ENCODE peak calls at places on chromosome 4, in six cellular contexts. C, E, B, U, D and O are unnamed samples. For H3K4me1, the result is how much of the 10 kb centered on the place peaks cover.

GRCh38 chr4:39320381-39321115 is 45.6 kb downstream of the RFC1 start:
- DNase-seq in C (no peak), E (no peak), B (no peak), U (no peak), D (peak), O (no peak)

GRCh38 chr4:158636619-158637018 is 35.1 kb downstream of the C4orf46 start:
- DNase-seq in C (no peak), E (no peak), B (no peak), U (no peak), D (no peak), O (no peak)

GRCh38 chr4:3112979-3113469 is 38.5 kb downstream of the HTT start:
- DNase-seq in C (no peak), E (no peak), B (no peak), U (no peak), D (peak), O (no peak)

GRCh38 chr4:113884655-113885054 is 94.8 kb downstream of the ARSJ start:
- DNase-seq in C (no peak), E (no peak), B (no peak), U (no peak), D (no peak), O (no peak)

GRCh38 chr4:48175328-48175727 is 41.3 kb upstream of the TXK start:
- DNase-seq in C (no peak), E (no peak), B (no peak), U (no peak), D (no peak), O (no peak)

GRCh38 chr4:46934731-46935130 is 25.7 kb upstream of the COX7B2 start:
- DNase-seq in C (no peak), E (no peak), B (no peak), U (no peak), D (no peak), O (no peak)

GRCh38 chr4:75344915-75345314 is 169.3 kb downstream of the RCHY1 start:
- DNase-seq in C (no peak), E (no peak), B (no peak), U (no peak), D (peak), O (no peak)

GRCh38 chr4:6201580-6202091 is 1.3 kb upstream of the JAKMIP1 start:
- DNase-seq in C (no peak), E (peak), B (peak), U (no peak), D (no peak), O (no peak)

GRCh38 chr4:151218343-151218742 is 58.6 kb upstream of the PRSS48 start:
- DNase-seq in C (no peak), E (no peak), B (no peak), U (no peak), D (peak), O (no peak)

GRCh38 chr4:26583538-26583864 is 383 bp upstream of the TBC1D19 start:
- DNase-seq in C (no peak), E (no peak), B (no peak), U (no peak), D (peak), O (no peak)

GRCh38 chr4:13159041-13159620 is 325.0 kb downstream of the RAB28 start:
- DNase-seq in C (no peak), E (no peak), B (no peak), U (no peak), D (peak), O (no peak)

GRCh38 chr4:123477804-123478209 is 81.2 kb downstream of the SPRY1 start:
- DNase-seq in C (peak), E (peak), B (peak), U (no peak), D (peak), O (peak)

GRCh38 chr4:176883681-176884418 is 91.1 kb upstream of the VEGFC start:
- DNase-seq in C (no peak), E (no peak), B (no peak), U (no peak), D (peak), O (no peak)

GRCh38 chr4:166527500-166527899 is 654.5 kb downstream of the TLL1 start:
- DNase-seq in C (no peak), E (no peak), B (no peak), U (no peak), D (peak), O (no peak)

GRCh38 chr4:36394352-36394903 is 113.0 kb downstream of the DTHD1 start:
- DNase-seq in C (peak), E (no peak), B (no peak), U (no peak), D (no peak), O (no peak)

GRCh38 chr4:1898681-1899080 is 27.5 kb downstream of the NSD2 start:
- DNase-seq in C (no peak), E (peak), B (no peak), U (no peak), D (no peak), O (no peak)

GRCh38 chr4:157992038-157992706 is 180.7 kb downstream of the GASK1B start:
- DNase-seq in C (peak), E (peak), B (no peak), U (no peak), D (peak), O (no peak)

GRCh38 chr4:103754844-103755243 is 35.1 kb upstream of the TACR3 start:
- DNase-seq in C (no peak), E (no peak), B (no peak), U (no peak), D (peak), O (no peak)

GRCh38 chr4:95998311-95998710 is 158.4 kb downstream of the PDHA2 start:
- DNase-seq in C (no peak), E (no peak), B (no peak), U (no peak), D (no peak), O (no peak)

GRCh38 chr4:15010038-15010585 is 7.8 kb downstream of the CPEB2 start:
- DNase-seq in C (no peak), E (no peak), B (no peak), U (no peak), D (no peak), O (no peak)
- H3K4me1 ChIP-seq in C (under half), E (under half), B (under half), U (under half), D (under half), O (under half)

GRCh38 chr4:178712486-178712885 is 1270.2 kb upstream of the AGA start:
- DNase-seq in C (no peak), E (no peak), B (no peak), U (no peak), D (no peak), O (no peak)
- H3K4me1 ChIP-seq in C (under half), E (under half), B (under half), U (under half), D (under half), O (under half)

GRCh38 chr4:7863911-7864681 is 75.6 kb downstream of the AFAP1 start:
- DNase-seq in C (peak), E (peak), B (no peak), U (no peak), D (peak), O (no peak)

GRCh38 chr4:7867701-7868429 is 71.8 kb downstream of the AFAP1 start:
- DNase-seq in C (no peak), E (no peak), B (no peak), U (no peak), D (peak), O (no peak)

GRCh38 chr4:7864685-7865084 is 75.0 kb downstream of the AFAP1 start:
- DNase-seq in C (no peak), E (no peak), B (no peak), U (no peak), D (no peak), O (no peak)

GRCh38 chr4:7867191-7867590 is 72.5 kb downstream of the AFAP1 start:
- DNase-seq in C (no peak), E (no peak), B (no peak), U (no peak), D (no peak), O (no peak)

DNA sequence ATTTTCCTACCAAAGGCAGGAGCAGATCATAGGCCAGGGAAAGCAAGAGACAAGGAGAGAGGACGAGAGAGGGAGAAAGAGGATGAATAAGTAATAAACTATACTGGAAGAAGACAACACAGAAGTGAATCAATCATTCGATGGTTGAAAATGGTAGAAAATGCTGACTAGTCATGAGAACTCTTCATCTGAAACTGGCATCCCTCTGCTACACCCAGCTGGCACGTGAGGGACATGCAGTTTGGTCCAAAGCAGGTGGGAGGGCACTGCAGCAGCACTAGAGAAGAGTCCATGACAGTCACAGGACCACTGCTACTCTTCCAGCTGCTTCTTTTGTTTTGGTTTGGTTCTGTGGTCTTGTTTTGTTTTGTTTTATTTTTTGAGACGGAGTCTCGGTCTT is 74.1 kb downstream of the AFAP1 start:
- DNase-seq in C (peak), E (no peak), B (no peak), U (no peak), D (no peak), O (no peak)
- H3K4me1 ChIP-seq in C (under half), E (under half), B (under half), U (under half), D (under half), O (under half)

DNA sequence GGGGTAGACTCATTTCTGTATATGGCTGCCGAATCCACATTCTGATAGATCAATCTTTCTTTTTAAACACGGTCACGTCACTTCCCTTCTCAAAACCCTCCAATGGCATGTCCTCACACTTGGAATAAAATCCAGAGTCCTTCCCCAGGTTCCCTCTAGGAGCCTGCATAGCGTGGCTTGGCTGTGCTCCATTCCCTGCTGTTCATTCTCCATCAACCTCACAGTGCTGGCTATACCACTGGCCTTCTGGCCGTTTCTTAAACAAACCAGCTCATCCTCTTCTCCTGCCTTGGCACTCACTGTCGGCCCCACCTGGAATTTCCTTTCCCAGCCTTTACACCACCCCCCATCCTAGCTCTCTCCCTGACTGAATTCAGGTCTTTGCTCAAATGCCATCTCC is 77.1 kb downstream of the RBM47 start:
- DNase-seq in C (no peak), E (no peak), B (no peak), U (no peak), D (peak), O (no peak)
- H3K4me1 ChIP-seq in C (under half), E (under half), B (under half), U (under half), D (under half), O (under half)

DNA sequence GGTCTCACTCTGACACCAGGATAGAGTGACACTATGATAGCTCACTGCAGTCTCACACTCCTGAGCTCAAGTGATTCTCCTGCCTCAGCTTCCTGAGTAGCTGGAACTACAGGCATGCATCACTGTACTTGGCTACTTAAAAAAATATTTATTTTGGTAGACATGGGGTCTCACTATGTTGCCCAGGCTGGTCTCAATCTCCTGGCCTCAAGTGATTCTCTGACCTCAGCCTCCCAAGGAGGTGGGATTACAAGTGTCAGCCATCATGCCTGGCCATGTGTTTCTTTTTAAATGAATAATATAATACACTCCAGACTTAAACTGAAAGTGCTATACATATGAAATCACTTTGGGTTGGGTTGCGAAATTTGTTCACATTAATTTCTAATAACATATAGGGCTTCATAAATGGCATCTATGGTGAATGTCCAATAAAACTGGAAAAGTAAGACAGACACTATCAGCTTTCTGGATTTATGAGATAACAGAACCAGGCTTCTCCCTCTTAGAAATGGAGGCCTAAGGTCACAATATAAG is 48.0 kb downstream of the SEC24D start:
- DNase-seq in C (no peak), E (no peak), B (no peak), U (no peak), D (no peak), O (no peak)
- H3K4me1 ChIP-seq in C (under half), E (under half), B (under half), U (under half), D (under half), O (under half)

GRCh38 chr4:183111452-183111885 is 12.4 kb downstream of the WWC2 start:
- DNase-seq in C (no peak), E (no peak), B (no peak), U (no peak), D (no peak), O (no peak)
- H3K4me1 ChIP-seq in C (under half), E (under half), B (under half), U (under half), D (under half), O (under half)

GRCh38 chr4:185781555-185782215 is 30.3 kb downstream of the SORBS2 start:
- DNase-seq in C (no peak), E (no peak), B (no peak), U (no peak), D (no peak), O (no peak)

GRCh38 chr4:185787926-185788679 is 23.9 kb downstream of the SORBS2 start:
- DNase-seq in C (no peak), E (no peak), B (no peak), U (no peak), D (no peak), O (no peak)

GRCh38 chr4:185783574-185783973 is 28.4 kb downstream of the SORBS2 start:
- DNase-seq in C (no peak), E (no peak), B (no peak), U (no peak), D (no peak), O (no peak)

GRCh38 chr4:185782523-185782922 is 29.5 kb downstream of the SORBS2 start:
- DNase-seq in C (no peak), E (no peak), B (no peak), U (no peak), D (peak), O (no peak)

DNA sequence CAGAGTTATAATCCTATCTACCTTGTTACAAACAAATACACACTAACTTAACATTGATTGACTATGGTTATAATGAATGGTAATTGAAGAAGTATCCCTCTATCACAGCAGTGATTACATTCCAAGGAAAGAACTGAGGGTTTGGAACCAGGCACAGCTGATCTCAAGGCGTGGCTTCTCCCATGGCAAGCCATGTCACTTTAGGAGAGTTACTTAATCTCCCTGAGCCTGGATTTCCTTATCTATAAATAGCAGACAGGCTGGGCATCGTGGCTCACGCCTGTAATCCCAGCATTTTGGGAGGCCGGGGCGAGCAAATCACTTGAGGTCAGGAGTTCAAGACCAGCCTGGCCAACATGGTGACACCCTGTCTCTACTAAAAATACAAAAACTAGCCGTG is 25.6 kb downstream of the SORBS2 start:
- DNase-seq in C (no peak), E (no peak), B (no peak), U (no peak), D (no peak), O (no peak)
- H3K4me1 ChIP-seq in C (under half), E (under half), B (under half), U (under half), D (under half), O (under half)

GRCh38 chr4:112859456-112860184 is 189.8 kb upstream of the ANK2 start:
- DNase-seq in C (no peak), E (no peak), B (no peak), U (no peak), D (no peak), O (no peak)

GRCh38 chr4:112861378-112862317 is 187.8 kb upstream of the ANK2 start:
- DNase-seq in C (no peak), E (no peak), B (no peak), U (no peak), D (no peak), O (no peak)

GRCh38 chr4:112860731-112861377 is 188.6 kb upstream of the ANK2 start:
- DNase-seq in C (no peak), E (no peak), B (no peak), U (no peak), D (no peak), O (no peak)

GRCh38 chr4:112857461-112857860 is 192.0 kb upstream of the ANK2 start:
- DNase-seq in C (no peak), E (no peak), B (no peak), U (no peak), D (peak), O (no peak)

DNA sequence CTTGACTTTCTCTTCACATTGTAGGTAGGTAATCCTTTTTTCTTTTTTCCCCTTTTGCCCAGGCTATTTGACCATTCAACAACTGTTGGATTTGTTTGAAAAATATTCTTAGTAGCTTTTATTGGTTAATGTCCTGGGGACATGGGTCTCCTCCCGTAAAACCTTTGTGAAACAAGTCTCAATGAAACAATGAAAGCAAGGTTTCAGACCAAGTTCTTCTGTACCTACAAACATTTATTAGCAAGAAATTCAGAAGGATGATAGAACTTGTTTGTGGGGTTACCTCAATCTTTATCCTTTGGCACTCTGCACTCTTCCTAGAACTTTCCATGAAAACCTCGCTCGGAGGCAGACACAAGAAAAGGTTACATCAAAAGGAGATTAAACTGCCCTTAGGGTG is 190.7 kb upstream of the ANK2 start:
- DNase-seq in C (no peak), E (no peak), B (no peak), U (no peak), D (no peak), O (no peak)
- H3K4me1 ChIP-seq in C (under half), E (under half), B (under half), U (under half), D (under half), O (under half)